ENCODE peak calls at places on chromosome 10, in six cellular contexts. One of them, this sample, is unnamed.

GRCh38 chr10:24202181-24202570 is 6.8 kb upstream of the KIAA1217 start:
- DNase-seq in H9: peak
- DNase-seq in PC-3: no peak
- DNase-seq in hepatocyte: peak
- DNase-seq in psoas muscle: no peak
- DNase-seq in lower lobe of right lung: no peak
- DNase-seq in this sample: no peak

GRCh38 chr10:80357000-80357803 is 621 bp downstream of the DYDC2 start:
- DNase-seq in H9: peak
- DNase-seq in psoas muscle: no peak
- DNase-seq in PC-3: no peak
- DNase-seq in hepatocyte: peak
- DNase-seq in lower lobe of right lung: no peak
- DNase-seq in this sample: no peak

GRCh38 chr10:91665842-91666241 is 33.0 kb upstream of the PPP1R3C start:
- DNase-seq in hepatocyte: no peak
- DNase-seq in lower lobe of right lung: no peak
- DNase-seq in psoas muscle: no peak
- DNase-seq in PC-3: no peak
- DNase-seq in H9: no peak
- DNase-seq in this sample: no peak

GRCh38 chr10:119386666-119387065 is 155.9 kb downstream of the RGS10 start:
- DNase-seq in H9: no peak
- DNase-seq in lower lobe of right lung: no peak
- DNase-seq in hepatocyte: no peak
- DNase-seq in psoas muscle: no peak
- DNase-seq in PC-3: no peak
- DNase-seq in this sample: no peak

GRCh38 chr10:119377905-119378736 is 164.4 kb downstream of the RGS10 start:
- DNase-seq in psoas muscle: no peak
- DNase-seq in hepatocyte: no peak
- DNase-seq in lower lobe of right lung: peak
- DNase-seq in H9: no peak
- DNase-seq in PC-3: no peak
- DNase-seq in this sample: no peak

GRCh38 chr10:71805776-71806705 is 32.7 kb upstream of the VSIR start:
- DNase-seq in psoas muscle: no peak
- DNase-seq in hepatocyte: peak
- DNase-seq in lower lobe of right lung: peak
- DNase-seq in PC-3: no peak
- DNase-seq in H9: peak
- DNase-seq in this sample: peak

GRCh38 chr10:127694580-127695193 is 42.3 kb upstream of the FOXI2 start:
- DNase-seq in PC-3: peak
- DNase-seq in psoas muscle: no peak
- DNase-seq in lower lobe of right lung: peak
- DNase-seq in hepatocyte: peak
- DNase-seq in H9: peak
- DNase-seq in this sample: peak

GRCh38 chr10:118034755-118035154 is 12.0 kb downstream of the RAB11FIP2 start:
- DNase-seq in H9: no peak
- DNase-seq in psoas muscle: no peak
- DNase-seq in lower lobe of right lung: peak
- DNase-seq in PC-3: no peak
- DNase-seq in hepatocyte: no peak
- DNase-seq in this sample: no peak

GRCh38 chr10:27558612-27559020 is 54.5 kb downstream of the RAB18 start:
- DNase-seq in PC-3: peak
- DNase-seq in H9: peak
- DNase-seq in lower lobe of right lung: no peak
- DNase-seq in hepatocyte: peak
- DNase-seq in psoas muscle: no peak
- DNase-seq in this sample: peak

GRCh38 chr10:132986076-132986475 is 43.7 kb upstream of the CFAP46 start:
- DNase-seq in hepatocyte: no peak
- DNase-seq in lower lobe of right lung: peak
- DNase-seq in H9: no peak
- DNase-seq in psoas muscle: peak
- DNase-seq in PC-3: no peak
- DNase-seq in this sample: no peak

GRCh38 chr10:132282667-132283603 is 24.8 kb downstream of the STK32C start:
- DNase-seq in H9: no peak
- DNase-seq in psoas muscle: no peak
- DNase-seq in hepatocyte: no peak
- DNase-seq in PC-3: no peak
- DNase-seq in lower lobe of right lung: peak
- DNase-seq in this sample: no peak

GRCh38 chr10:97920865-97921264 is 71.2 kb downstream of the GOLGA7B start:
- DNase-seq in H9: no peak
- DNase-seq in hepatocyte: no peak
- DNase-seq in lower lobe of right lung: peak
- DNase-seq in PC-3: no peak
- DNase-seq in psoas muscle: no peak
- DNase-seq in this sample: no peak

GRCh38 chr10:72084094-72084459 is 4.3 kb downstream of the SPOCK2 start:
- DNase-seq in psoas muscle: peak
- DNase-seq in lower lobe of right lung: no peak
- DNase-seq in PC-3: no peak
- DNase-seq in H9: no peak
- DNase-seq in hepatocyte: no peak
- DNase-seq in this sample: no peak

GRCh38 chr10:123600177-123600576 is 66.0 kb upstream of the GPR26 start:
- DNase-seq in hepatocyte: no peak
- DNase-seq in psoas muscle: no peak
- DNase-seq in lower lobe of right lung: no peak
- DNase-seq in PC-3: no peak
- DNase-seq in H9: no peak
- DNase-seq in this sample: no peak

GRCh38 chr10:29772403-29772802 is 137.6 kb upstream of the SVIL start:
- DNase-seq in PC-3: no peak
- DNase-seq in lower lobe of right lung: no peak
- DNase-seq in hepatocyte: no peak
- DNase-seq in H9: no peak
- DNase-seq in psoas muscle: no peak
- DNase-seq in this sample: no peak

GRCh38 chr10:100896876-100897461 is 15.8 kb upstream of the SLF2 start:
- DNase-seq in hepatocyte: no peak
- DNase-seq in PC-3: no peak
- DNase-seq in lower lobe of right lung: no peak
- DNase-seq in H9: no peak
- DNase-seq in psoas muscle: no peak
- DNase-seq in this sample: no peak

GRCh38 chr10:89301721-89302445 is at the start of gene IFIT2:
- DNase-seq in lower lobe of right lung: no peak
- DNase-seq in psoas muscle: no peak
- DNase-seq in PC-3: peak
- DNase-seq in H9: no peak
- DNase-seq in hepatocyte: peak
- DNase-seq in this sample: peak

GRCh38 chr10:630581-631073 is 58.8 kb downstream of the DIP2C start:
- DNase-seq in psoas muscle: no peak
- DNase-seq in lower lobe of right lung: peak
- DNase-seq in PC-3: no peak
- DNase-seq in hepatocyte: no peak
- DNase-seq in H9: no peak
- DNase-seq in this sample: no peak

GRCh38 chr10:628386-629045 is 61.0 kb downstream of the DIP2C start:
- DNase-seq in PC-3: no peak
- DNase-seq in hepatocyte: no peak
- DNase-seq in H9: no peak
- DNase-seq in lower lobe of right lung: peak
- DNase-seq in psoas muscle: no peak
- DNase-seq in this sample: no peak

GRCh38 chr10:627032-627992 is 62.2 kb downstream of the DIP2C start:
- DNase-seq in PC-3: no peak
- DNase-seq in psoas muscle: no peak
- DNase-seq in H9: no peak
- DNase-seq in hepatocyte: no peak
- DNase-seq in lower lobe of right lung: peak
- DNase-seq in this sample: no peak

GRCh38 chr10:631266-631665 is 58.2 kb downstream of the DIP2C start:
- DNase-seq in lower lobe of right lung: no peak
- DNase-seq in H9: no peak
- DNase-seq in psoas muscle: no peak
- DNase-seq in PC-3: no peak
- DNase-seq in hepatocyte: no peak
- DNase-seq in this sample: no peak

DNA sequence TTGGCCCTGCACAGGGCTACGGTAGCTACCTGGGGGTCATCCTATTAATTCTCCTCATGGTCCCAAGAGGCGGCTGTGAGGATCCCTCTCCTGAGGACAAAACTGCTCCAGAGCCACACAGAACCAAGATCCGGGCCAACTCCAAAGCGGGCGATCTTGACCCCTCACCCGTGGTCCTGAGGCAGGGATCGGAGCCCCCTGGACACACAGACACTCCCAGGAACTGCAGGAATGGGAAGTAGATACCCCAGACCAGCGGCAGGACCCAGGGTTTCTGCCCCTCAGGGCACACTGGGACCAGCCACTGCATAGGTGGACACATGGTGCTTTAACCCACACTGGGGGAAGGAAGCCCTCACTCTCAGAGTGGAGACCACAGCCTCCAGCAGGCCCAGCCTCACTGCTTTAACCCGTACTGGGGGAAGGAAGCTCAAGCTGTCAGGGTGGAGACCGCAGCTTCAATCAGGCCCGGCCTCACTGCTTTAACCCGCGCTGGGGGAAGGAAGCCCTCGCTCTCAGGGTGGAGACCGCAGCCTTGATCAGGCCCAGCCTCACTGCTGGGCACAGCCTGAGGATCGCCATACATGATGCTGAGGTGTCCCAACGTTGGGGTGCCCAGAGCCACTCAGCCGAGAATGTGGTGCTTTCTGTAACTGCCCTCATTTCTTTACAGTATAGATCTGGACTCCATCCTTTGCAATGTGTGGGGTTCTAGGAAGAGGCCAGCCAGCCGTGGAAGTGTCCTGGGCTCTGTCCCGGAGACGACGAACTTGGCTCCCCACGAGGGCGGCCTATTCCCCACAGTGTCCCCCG is 60.1 kb downstream of the DIP2C start:
- DNase-seq in psoas muscle: no peak
- DNase-seq in H9: no peak
- DNase-seq in PC-3: no peak
- DNase-seq in lower lobe of right lung: peak
- DNase-seq in hepatocyte: no peak
- DNase-seq in this sample: no peak
- TF ChIP-seq CTCF in psoas muscle: no peak
- TF ChIP-seq CTCF in H9: no peak
- TF ChIP-seq CTCF in PC-3: no peak
- TF ChIP-seq CTCF in lower lobe of right lung: no peak
- TF ChIP-seq CTCF in hepatocyte: no peak
- TF ChIP-seq CTCF in this sample: no peak

DNA sequence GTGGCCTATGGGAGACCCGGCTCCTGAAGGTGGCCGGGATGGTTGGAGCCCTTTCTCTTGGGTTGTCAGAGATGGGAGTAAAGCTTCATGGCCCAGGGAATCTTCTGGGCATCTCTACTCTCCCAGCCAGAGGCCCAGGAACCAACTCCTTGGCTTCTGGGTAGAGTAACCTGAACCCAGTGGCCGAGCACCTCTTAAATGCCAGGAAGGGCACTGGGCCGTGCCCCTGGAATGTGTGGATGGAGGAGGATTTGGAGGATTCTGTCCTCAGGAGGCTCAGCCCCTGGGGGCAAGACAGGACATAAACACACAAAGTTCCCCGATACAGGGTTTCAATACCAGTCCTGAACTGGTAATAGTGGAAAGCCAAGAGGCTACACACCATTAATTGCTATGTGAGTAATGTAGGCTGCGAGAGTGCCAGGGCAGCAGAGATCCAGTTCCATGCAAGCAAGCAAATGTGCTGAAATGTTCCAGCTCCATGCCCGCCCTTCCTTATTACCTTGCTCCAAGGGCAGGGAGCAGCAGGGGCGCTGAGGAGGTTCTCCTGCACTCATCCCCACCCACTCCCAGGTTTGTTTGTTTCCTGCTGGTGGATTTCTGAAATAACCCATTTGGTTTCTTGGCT is 1.2 kb downstream of the PALD1 start:
- DNase-seq in lower lobe of right lung: no peak
- DNase-seq in psoas muscle: peak
- DNase-seq in hepatocyte: no peak
- DNase-seq in H9: no peak
- DNase-seq in PC-3: no peak
- DNase-seq in this sample: no peak
- H3K27ac ChIP-seq in lower lobe of right lung: peak
- H3K27ac ChIP-seq in psoas muscle: peak
- H3K27ac ChIP-seq in hepatocyte: no peak
- H3K27ac ChIP-seq in H9: no peak
- H3K27ac ChIP-seq in PC-3: no peak
- H3K27ac ChIP-seq in this sample: no peak

DNA sequence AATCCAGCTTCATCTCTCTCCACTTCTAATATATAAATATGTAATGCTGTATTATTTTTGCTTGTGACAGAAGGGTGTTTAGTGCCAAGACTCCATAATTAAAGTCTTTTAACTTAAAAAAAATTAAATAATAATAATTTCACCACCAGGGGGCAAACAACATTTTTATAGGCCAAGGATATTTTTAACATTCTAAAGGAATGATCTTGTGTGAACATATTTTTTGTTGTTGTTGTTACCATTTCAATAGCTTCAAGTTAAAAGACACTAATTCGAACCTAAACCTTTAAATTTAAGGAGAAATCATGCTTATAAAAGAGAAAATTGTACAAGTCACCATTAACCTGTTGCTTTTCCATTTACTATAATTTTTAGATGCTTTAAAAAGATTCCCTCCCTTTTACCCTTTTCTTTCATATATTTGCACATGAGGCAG is 7.5 kb upstream of the DNAJC1 start:
- DNase-seq in PC-3: peak
- DNase-seq in lower lobe of right lung: no peak
- DNase-seq in H9: no peak
- DNase-seq in psoas muscle: no peak
- DNase-seq in hepatocyte: peak
- DNase-seq in this sample: no peak
- TF ChIP-seq CTCF in PC-3: peak
- TF ChIP-seq CTCF in lower lobe of right lung: peak
- TF ChIP-seq CTCF in H9: peak
- TF ChIP-seq CTCF in psoas muscle: peak
- TF ChIP-seq CTCF in hepatocyte: peak
- TF ChIP-seq CTCF in this sample: no peak

DNA sequence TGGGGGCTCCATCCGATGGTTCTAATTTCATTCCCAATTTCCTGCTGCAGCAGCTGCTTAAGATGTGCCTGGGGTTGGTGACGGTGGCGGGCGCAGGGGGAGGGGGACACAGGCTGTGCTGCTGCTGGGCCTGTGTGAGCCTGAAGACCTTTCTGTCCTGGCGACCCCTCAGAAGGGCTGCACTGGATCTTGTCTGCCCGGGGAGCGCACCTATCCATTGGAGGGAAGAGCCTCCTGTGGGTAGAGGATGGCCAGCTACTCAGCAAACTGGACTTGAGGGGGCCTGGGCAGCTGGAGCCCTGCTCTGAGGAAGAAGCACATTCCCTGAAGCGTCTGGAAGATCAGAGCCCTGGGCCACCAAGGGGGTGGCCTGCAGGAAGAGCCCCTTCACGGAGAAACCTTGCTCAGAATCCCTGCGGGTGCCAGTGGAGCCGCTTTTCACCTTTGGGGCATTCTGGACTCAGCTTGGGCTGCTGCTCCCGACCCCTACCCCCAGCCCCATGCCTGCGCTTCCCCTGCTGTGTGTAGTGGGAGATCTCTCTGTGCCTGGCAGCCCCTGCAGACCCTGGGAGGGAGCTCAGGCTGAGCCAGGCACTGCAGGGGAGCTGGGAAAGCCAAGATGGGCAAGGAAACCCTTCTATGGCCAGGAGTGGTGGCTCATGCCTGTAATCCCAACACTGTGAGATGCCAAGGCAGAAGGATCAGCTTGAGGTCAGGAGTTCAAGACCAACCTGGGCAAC is 17.8 kb downstream of the LDB3 start:
- DNase-seq in lower lobe of right lung: no peak
- DNase-seq in psoas muscle: no peak
- DNase-seq in hepatocyte: no peak
- DNase-seq in H9: no peak
- DNase-seq in PC-3: no peak
- DNase-seq in this sample: no peak
- H3K27ac ChIP-seq in lower lobe of right lung: no peak
- H3K27ac ChIP-seq in psoas muscle: peak
- H3K27ac ChIP-seq in hepatocyte: no peak
- H3K27ac ChIP-seq in H9: no peak
- H3K27ac ChIP-seq in PC-3: no peak
- H3K27ac ChIP-seq in this sample: no peak

This sample was measured in RWPE1.